ENCODE peak calls at places on chromosomes 6 and 20, in seven cellular contexts. Q, J, H, E, G, F and T are unnamed samples.
A peak's percentile ranks its signal among the peaks of the same experiment; 100 is the strongest.

GRCh38 chr20:8930691-8931090 is 138.2 kb upstream of the PLCB4 start:
- DNase-seq in J (no peak), F (no peak), H (no peak), Q (no peak), G (no peak), E (no peak), T (no peak)

GRCh38 chr6:25352265-25352664 is 73.1 kb downstream of the CARMIL1 start:
- DNase-seq in J (no peak), F (no peak), Q (no peak), G (no peak), E (no peak), H (no peak), T (no peak)

GRCh38 chr20:59177266-59178250 is 13.9 kb downstream of the ZNF831 start:
- DNase-seq in Q (no peak), F (no peak), E (no peak), J (no peak), H (no peak), G (peak; percentile 39), T (no peak)

GRCh38 chr20:14685179-14685578 is 347.8 kb upstream of the FLRT3 start:
- DNase-seq in Q (no peak), E (no peak), G (no peak), H (no peak), F (no peak), J (no peak), T (no peak)

GRCh38 chr6:157885211-157885788 is 62.3 kb downstream of the SNX9 start:
- DNase-seq in F (no peak), Q (no peak), J (no peak), G (peak; percentile 66), H (no peak), E (no peak), T (no peak)

GRCh38 chr6:52415917-52416628 is 4.1 kb upstream of the EFHC1 start:
- DNase-seq in G (no peak), J (no peak), H (no peak), Q (no peak), F (no peak), E (no peak), T (no peak)

GRCh38 chr6:1713016-1713600 is 103.4 kb downstream of the FOXC1 start:
- DNase-seq in F (no peak), E (no peak), H (no peak), J (no peak), Q (no peak), G (no peak), T (no peak)

GRCh38 chr6:106431972-106432371 is 71.5 kb downstream of the CRYBG1 start:
- DNase-seq in F (no peak), J (no peak), H (no peak), E (no peak), Q (no peak), G (no peak), T (no peak)

GRCh38 chr6:165184192-165184979 is 125.0 kb downstream of the C6orf118 start:
- DNase-seq in Q (no peak), H (no peak), G (no peak), J (no peak), E (no peak), F (no peak), T (no peak)

GRCh38 chr20:46568570-46569129 is 18.2 kb upstream of the OCSTAMP start:
- DNase-seq in E (peak; percentile 89), J (peak; percentile 92), H (peak; percentile 19), F (peak; percentile 38), G (no peak), Q (no peak), T (peak; percentile 92)

GRCh38 chr6:63527658-63528514 is 44.4 kb upstream of the LOC128125822 start:
- DNase-seq in E (peak; percentile 98), J (no peak), G (no peak), Q (no peak), H (peak; percentile 97), F (no peak), T (no peak)

GRCh38 chr6:132888701-132889100 is 74.3 kb downstream of the RPS12 start:
- DNase-seq in J (no peak), F (no peak), G (no peak), H (no peak), Q (no peak), E (no peak), T (no peak)

GRCh38 chr6:3195695-3196497 is 31.6 kb downstream of the TUBB2B start:
- DNase-seq in Q (no peak), H (no peak), J (peak; percentile 48), E (no peak), G (no peak), F (no peak), T (no peak)

GRCh38 chr20:54284928-54285704 is 77.2 kb downstream of the PFDN4 start:
- DNase-seq in G (peak; percentile 41), Q (no peak), F (no peak), E (no peak), J (no peak), H (peak; percentile 12), T (no peak)

GRCh38 chr6:38720295-38720694 is 5.2 kb downstream of the DNAH8 start:
- DNase-seq in F (no peak), E (no peak), J (no peak), G (no peak), H (peak; percentile 12), Q (peak; percentile 20), T (no peak)